ENCODE peak calls at places on chromosomes 1 and 21, in nine cellular contexts. C is K562, G is HCT116, D is prostate gland, X is GM23338, P is spleen, N is esophagus muscularis mucosa, T is H1, U is transverse colon. L is an unnamed sample.

GRCh38 chr1:114473796-114474195 is 37.2 kb downstream of the TRIM33 start:
- DNase-seq in C (no peak), T (no peak), P (no peak), U (no peak), N (no peak), X (no peak), G (no peak), D (no peak), L (no peak)

GRCh38 chr1:168136709-168137514 is at the start of gene GPR161:
- DNase-seq in U (peak; percentile 44), C (peak; percentile 88), G (no peak), N (no peak), D (peak; percentile 36), T (no peak), X (peak; percentile 77), P (peak; percentile 87), L (no peak)

GRCh38 chr1:229114315-229114714 is 156.6 kb upstream of the RAB4A start:
- DNase-seq in N (no peak), C (no peak), P (no peak), T (no peak), U (no peak), D (no peak), X (no peak), G (no peak), L (no peak)

GRCh38 chr1:27478098-27478497 is 11.9 kb downstream of the WASF2 start:
- DNase-seq in N (no peak), X (no peak), D (no peak), T (no peak), U (no peak), P (no peak), G (no peak), C (no peak), L (no peak)

GRCh38 chr1:35958558-35958957 is 27.7 kb downstream of the AGO3 start:
- DNase-seq in C (no peak), P (no peak), U (no peak), D (no peak), N (no peak), G (no peak), X (no peak), T (no peak), L (no peak)

GRCh38 chr21:35963920-35964451 is 96.3 kb downstream of the SETD4 start:
- DNase-seq in D (no peak), C (no peak), T (no peak), P (no peak), X (peak; percentile 66), G (no peak), U (no peak), N (no peak), L (no peak)

GRCh38 chr1:228842094-228842775 is 107.0 kb downstream of the RHOU start:
- DNase-seq in U (no peak), N (peak; percentile 88), P (no peak), G (peak; percentile 42), C (peak; percentile 29), D (no peak), T (no peak), X (no peak), L (no peak)

GRCh38 chr1:198605880-198606458 is 32.9 kb upstream of the PTPRC start:
- DNase-seq in D (no peak), G (no peak), T (no peak), P (no peak), X (peak; percentile 1), N (no peak), U (no peak), C (no peak), L (no peak)

GRCh38 chr1:238177960-238178359 is 287.2 kb upstream of the ZP4 start:
- DNase-seq in C (no peak), T (peak; percentile 13), D (no peak), X (peak; percentile 40), G (no peak), P (no peak), U (no peak), N (no peak), L (no peak)

DNA sequence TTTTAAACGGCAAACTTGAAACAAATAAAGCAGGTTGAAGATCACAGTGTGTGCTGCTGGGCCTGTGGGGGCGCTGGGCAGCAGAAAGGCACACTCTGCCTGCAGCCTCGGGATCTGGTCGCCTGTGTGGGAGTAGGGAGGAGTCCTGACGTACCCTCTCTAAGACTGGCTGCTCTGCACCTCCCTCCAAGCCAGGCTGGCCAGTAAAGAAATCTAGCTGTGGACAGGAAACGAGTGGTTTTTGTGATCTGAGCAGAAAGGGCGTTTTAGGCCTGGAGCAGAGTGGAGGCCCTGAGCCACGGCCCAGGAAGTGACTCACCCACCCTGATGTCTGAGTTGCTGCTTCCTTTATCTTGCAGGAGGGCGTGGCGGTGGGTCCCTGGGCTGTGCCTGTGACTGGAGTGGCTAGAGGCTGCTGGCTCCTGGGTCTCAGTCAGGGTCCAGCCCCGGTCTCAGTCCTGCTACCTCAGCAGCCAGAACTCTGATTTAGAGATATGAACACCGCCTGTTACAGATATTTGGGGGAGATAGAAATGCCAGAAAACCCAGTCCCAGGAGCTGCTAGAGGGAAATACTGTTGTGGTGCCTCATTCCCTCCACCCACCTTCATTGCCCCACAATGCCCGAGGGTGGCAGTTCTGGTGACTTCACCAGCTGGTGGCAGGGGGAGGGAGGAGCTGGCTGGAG is 11.3 kb upstream of the S100A11 start:
- DNase-seq in P (peak; percentile 97), N (peak; percentile 98), C (peak; percentile 87), G (peak; percentile 99), T (peak; percentile 73), X (peak; percentile 87), U (peak; percentile 92), D (peak; percentile 79), L (peak; percentile 90)
- H3K4me1 ChIP-seq in P (peaks cover 56% of the 10 kb centered on the region), N (peaks cover 17% of the 10 kb centered on the region), C (peaks cover 14% of the 10 kb centered on the region), G (peaks cover 29% of the 10 kb centered on the region), T (peaks cover 19% of the 10 kb centered on the region), X (peaks cover 37% of the 10 kb centered on the region), U (peaks cover 19% of the 10 kb centered on the region), D (peaks cover 12% of the 10 kb centered on the region), L (no peaks in the 10 kb centered on the region)

DNA sequence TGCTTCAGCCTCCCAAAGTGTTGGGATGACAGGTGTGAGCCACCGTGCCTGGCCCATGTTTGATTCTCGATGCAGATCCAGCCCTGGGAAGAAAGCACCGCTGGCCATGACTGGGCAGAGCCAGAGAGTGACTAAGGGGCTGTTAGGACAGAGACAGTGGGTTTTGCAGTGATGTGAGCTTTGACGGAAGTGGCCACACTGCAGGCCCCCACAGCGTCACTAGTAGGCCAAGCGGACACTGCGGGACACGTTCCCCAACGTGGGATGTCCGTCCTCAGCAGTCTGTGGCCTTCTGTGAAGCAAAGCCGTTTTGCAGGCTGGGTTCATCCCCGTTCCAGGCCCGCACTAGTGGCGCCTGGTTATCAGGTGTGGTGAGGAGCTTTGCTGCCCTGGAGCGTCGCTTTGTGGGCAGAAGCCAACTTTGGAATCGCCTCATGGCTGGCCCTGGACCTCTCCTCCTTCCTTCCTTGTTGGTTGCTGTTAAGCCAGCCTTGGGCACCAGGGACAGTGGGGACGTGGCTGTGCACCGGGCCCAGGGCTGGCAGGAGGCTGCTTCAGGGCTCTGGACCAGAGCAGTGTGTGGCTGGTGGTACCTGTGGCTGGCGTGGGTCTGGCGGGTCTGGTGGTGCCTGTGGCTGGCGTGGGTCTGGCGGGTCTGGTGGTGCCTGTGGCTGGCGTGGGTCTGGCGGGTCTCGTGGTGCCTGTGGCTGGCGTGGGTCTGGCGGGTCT is 41.2 kb downstream of the SKI start:
- DNase-seq in D (no peak), G (no peak), N (no peak), C (no peak), U (no peak), T (no peak), X (no peak), P (no peak), L (no peak)
- TF ChIP-seq CTCF in D (no peak), G (no peak), N (no peak), C (no peak), U (no peak), T (no peak), X (no peak), P (no peak), L (no peak)

GRCh38 chr1:94119306-94119705 is 1.6 kb downstream of the ABCA4 start:
- DNase-seq in X (no peak), P (peak; percentile 47), D (no peak), N (no peak), U (no peak), G (no peak), T (no peak), C (no peak), L (no peak)

GRCh38 chr1:94117250-94117851 is 3.6 kb downstream of the ABCA4 start:
- DNase-seq in U (no peak), X (no peak), N (no peak), G (no peak), D (no peak), C (no peak), T (no peak), P (peak; percentile 44), L (no peak)

GRCh38 chr1:94119796-94120590 is 955 bp downstream of the ABCA4 start:
- DNase-seq in N (no peak), T (no peak), U (no peak), X (no peak), P (peak; percentile 18), D (no peak), C (no peak), G (no peak), L (no peak)

GRCh38 chr1:94118471-94118870 is 2.5 kb downstream of the ABCA4 start:
- DNase-seq in C (no peak), D (no peak), T (no peak), N (no peak), G (no peak), P (peak; percentile 55), U (no peak), X (no peak), L (no peak)

DNA sequence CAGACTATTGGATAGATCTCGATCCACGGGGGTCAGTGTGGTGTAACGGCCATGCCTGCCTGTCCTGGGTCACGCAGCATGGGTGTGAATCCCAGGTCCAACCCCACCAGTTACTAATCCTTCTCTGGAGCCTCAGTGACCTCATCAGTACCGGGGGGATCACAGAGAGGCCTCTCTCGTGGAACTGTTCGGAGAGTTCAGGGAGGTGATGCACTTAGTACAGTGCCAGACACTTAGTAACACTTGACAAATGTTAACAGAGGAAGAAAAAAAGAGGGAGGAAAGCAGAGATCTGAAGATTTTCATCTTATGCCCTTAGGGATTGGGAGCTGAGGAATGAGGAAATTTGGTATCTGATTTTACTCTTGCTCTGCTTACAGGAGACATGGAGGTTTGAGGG is 2.9 kb downstream of the ABCA4 start:
- DNase-seq in T (no peak), N (no peak), U (no peak), D (no peak), G (no peak), C (no peak), P (peak; percentile 22), X (no peak), L (no peak)
- TF ChIP-seq POLR2AphosphoS5 in T (no peak), N (no peak), U (no peak), D (no peak), G (no peak), C (no peak), P (no peak), X (no peak), L (no peak)

DNA sequence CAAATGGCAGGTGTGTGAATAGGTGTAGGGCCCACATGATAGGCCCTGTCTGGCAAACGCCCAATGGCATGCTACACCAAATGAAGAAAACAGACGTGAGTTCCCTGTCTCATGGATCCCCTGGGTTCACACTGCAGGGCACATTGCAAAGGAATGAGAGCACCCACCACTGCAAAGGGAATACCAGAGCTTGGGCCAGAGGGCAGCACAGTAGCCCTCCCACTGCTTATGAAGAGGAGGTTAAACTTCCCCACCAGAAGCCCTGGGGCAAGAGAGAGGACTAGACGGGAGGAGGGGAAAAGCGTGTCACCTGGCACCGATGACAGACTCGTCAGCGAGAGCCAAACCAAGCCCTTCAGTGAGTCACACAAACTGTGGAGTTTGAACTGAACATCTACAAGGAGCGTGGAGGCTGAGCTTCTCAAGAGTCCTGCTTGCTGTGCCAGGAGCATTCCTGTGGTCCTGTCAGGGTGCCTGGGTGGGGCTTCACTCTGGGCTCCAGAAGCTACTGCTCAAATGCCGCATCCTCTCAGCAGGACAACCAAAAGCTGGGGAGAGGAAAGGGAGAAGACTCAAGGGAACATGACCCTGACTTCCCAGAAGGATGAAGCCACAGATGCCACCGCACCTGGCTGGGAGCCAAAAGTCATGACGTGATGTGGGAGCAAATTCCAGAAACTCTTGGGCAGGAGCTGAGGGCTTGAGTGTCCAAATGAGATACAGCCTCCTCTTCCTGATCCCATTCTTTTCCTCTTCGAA is 61.1 kb downstream of the TOMM20 start:
- DNase-seq in N (peak; percentile 94), D (peak; percentile 90), X (no peak), P (no peak), C (no peak), U (peak; percentile 87), T (no peak), G (peak; percentile 94), L (peak; percentile 93)
- H3K4me1 ChIP-seq in N (peaks cover 35% of the 10 kb centered on the region), D (no peaks in the 10 kb centered on the region), X (no peaks in the 10 kb centered on the region), P (peaks cover 50% of the 10 kb centered on the region), C (peaks cover 22% of the 10 kb centered on the region), U (peaks cover 34% of the 10 kb centered on the region), T (peaks cover 3% of the 10 kb centered on the region), G (peaks cover 23% of the 10 kb centered on the region), L (peaks cover 6% of the 10 kb centered on the region)